ENCODE peak calls at places on chromosomes 11 and 22, in eight cellular contexts. J, Q, D, V, T, C, N and A are unnamed samples.

GRCh38 chr22:50537765-50538164 is 7.9 kb upstream of the KLHDC7B start:
- DNase-seq in J (no peak), Q (no peak), D (no peak), V (no peak), T (no peak), C (no peak), N (no peak), A (no peak)

GRCh38 chr22:36977401-36977861 is 41.8 kb downstream of the TST start:
- DNase-seq in J (no peak), Q (peak), D (peak), V (peak), T (peak), C (peak), N (peak), A (peak)

GRCh38 chr11:6353367-6353987 is 33.2 kb upstream of the CAVIN3 start:
- DNase-seq in J (peak), Q (peak), D (peak), V (peak), T (peak), C (peak), N (peak), A (peak)

GRCh38 chr22:26894766-26895485 is 237.5 kb downstream of the MIAT start:
- DNase-seq in J (no peak), Q (no peak), D (peak), V (no peak), T (no peak), C (no peak), N (no peak), A (no peak)

GRCh38 chr11:131987703-131988102 is 617.3 kb downstream of the NTM start:
- DNase-seq in J (no peak), Q (no peak), D (no peak), V (no peak), T (no peak), C (no peak), N (no peak), A (no peak)

GRCh38 chr11:42410251-42410956 is 901.4 kb upstream of the API5 start:
- DNase-seq in J (no peak), Q (no peak), D (peak), V (no peak), T (no peak), C (no peak), N (no peak), A (no peak)

GRCh38 chr11:68471360-68472340 is 11.1 kb downstream of the PPP6R3 start:
- DNase-seq in J (no peak), Q (no peak), D (peak), V (no peak), T (no peak), C (no peak), N (no peak), A (no peak)

GRCh38 chr11:64971421-64972233 is at the start of gene MAJIN:
- DNase-seq in J (peak), Q (peak), D (peak), V (peak), T (peak), C (peak), N (no peak), A (peak)

GRCh38 chr22:26918236-26918635 is 260.8 kb downstream of the MIAT start:
- DNase-seq in J (no peak), Q (no peak), D (peak), V (no peak), T (no peak), C (no peak), N (no peak), A (no peak)

GRCh38 chr11:129117595-129118350 is 74.4 kb downstream of the ARHGAP32 start:
- DNase-seq in J (no peak), Q (no peak), D (peak), V (peak), T (peak), C (peak), N (peak), A (no peak)

GRCh38 chr22:39900306-39901227 is at the start of gene GRAP2:
- DNase-seq in J (no peak), Q (no peak), D (no peak), V (no peak), T (no peak), C (peak), N (no peak), A (peak)

GRCh38 chr11:17651681-17652080 is 67.7 kb upstream of the MYOD1 start:
- DNase-seq in J (no peak), Q (no peak), D (no peak), V (no peak), T (no peak), C (no peak), N (no peak), A (no peak)

GRCh38 chr22:17552737-17553136 is 10.6 kb upstream of the SLC25A18 start:
- DNase-seq in J (no peak), Q (no peak), D (no peak), V (no peak), T (no peak), C (no peak), N (no peak), A (no peak)

GRCh38 chr11:123137496-123138270 is 57.4 kb downstream of the CLMP start:
- DNase-seq in J (no peak), Q (no peak), D (peak), V (peak), T (peak), C (no peak), N (peak), A (no peak)

GRCh38 chr11:208177-208916 is 839 bp downstream of the RIC8A start:
- DNase-seq in J (no peak), Q (peak), D (peak), V (peak), T (peak), C (peak), N (peak), A (peak)

GRCh38 chr22:42080287-42080686 is 787 bp downstream of the SMDT1 start:
- DNase-seq in J (no peak), Q (no peak), D (peak), V (no peak), T (no peak), C (no peak), N (peak), A (peak)

GRCh38 chr11:65069217-65069616 is 10.9 kb upstream of the NAALADL1 start:
- DNase-seq in J (no peak), Q (no peak), D (no peak), V (no peak), T (no peak), C (no peak), N (no peak), A (no peak)

GRCh38 chr22:24033731-24034130 is 22.6 kb downstream of the CABIN1 start:
- DNase-seq in J (no peak), Q (no peak), D (no peak), V (no peak), T (no peak), C (no peak), N (no peak), A (no peak)

GRCh38 chr11:75499423-75500305 is 26.1 kb downstream of the GDPD5 start:
- DNase-seq in J (no peak), Q (no peak), D (peak), V (no peak), T (no peak), C (no peak), N (no peak), A (no peak)

GRCh38 chr11:61126266-61126665 is 24.0 kb downstream of the CD5 start:
- DNase-seq in J (no peak), Q (no peak), D (no peak), V (peak), T (peak), C (no peak), N (no peak), A (no peak)
- TF ChIP-seq CTCF in J (no peak), Q (no peak), D (no peak), V (peak), T (no peak), C (no peak), N (no peak), A (no peak)

GRCh38 chr22:33204408-33204807 is 146.2 kb upstream of the SYN3 start:
- DNase-seq in J (no peak), Q (no peak), D (no peak), V (no peak), T (no peak), C (peak), N (no peak), A (no peak)

GRCh38 chr22:33213383-33214075 is 155.3 kb upstream of the SYN3 start:
- DNase-seq in J (no peak), Q (no peak), D (no peak), V (no peak), T (no peak), C (no peak), N (no peak), A (no peak)

DNA sequence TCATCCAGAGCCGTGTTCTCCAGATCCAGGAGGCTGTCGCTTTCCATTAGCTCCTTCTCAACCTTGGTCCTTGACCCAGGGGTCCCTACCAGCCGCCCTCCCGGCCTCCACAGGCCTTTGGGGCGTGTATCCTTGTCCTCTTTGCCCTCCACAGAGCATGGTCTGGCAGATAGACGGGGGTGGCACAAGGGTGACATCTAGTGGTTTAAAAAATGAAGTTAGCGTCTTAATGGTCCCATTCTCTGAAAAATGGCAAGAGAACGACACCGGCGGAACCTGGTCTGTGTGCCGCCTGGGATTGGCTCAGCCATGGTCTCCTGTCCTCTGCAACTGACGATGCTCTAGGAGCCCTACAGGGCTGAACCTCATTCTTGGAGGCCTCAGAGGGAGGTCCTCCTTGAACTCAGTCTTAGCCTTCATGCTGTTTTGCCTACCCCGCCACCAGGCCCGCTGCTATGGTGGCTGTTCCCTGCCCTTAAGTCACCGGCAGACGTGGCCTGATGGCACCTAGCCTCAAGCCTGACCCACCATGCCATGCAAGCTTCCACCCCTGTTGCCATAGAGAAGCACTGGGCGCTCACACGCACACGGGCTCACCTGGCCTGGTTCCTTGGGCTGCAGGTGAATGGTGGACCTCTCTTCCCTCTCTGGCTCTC is 152.1 kb upstream of the SYN3 start:
- DNase-seq in J (no peak), Q (peak), D (peak), V (peak), T (peak), C (peak), N (peak), A (no peak)
- TF ChIP-seq CTCF in J (no peak), Q (peak), D (peak), V (peak), T (peak), C (peak), N (peak), A (no peak)

GRCh38 chr11:133930767-133931448 is 25.9 kb downstream of the IGSF9B start:
- DNase-seq in J (no peak), Q (no peak), D (peak), V (no peak), T (peak), C (no peak), N (peak), A (no peak)
- TF ChIP-seq CTCF in J (no peak), Q (peak), D (peak), V (peak), T (peak), C (no peak), N (peak), A (no peak)

DNA sequence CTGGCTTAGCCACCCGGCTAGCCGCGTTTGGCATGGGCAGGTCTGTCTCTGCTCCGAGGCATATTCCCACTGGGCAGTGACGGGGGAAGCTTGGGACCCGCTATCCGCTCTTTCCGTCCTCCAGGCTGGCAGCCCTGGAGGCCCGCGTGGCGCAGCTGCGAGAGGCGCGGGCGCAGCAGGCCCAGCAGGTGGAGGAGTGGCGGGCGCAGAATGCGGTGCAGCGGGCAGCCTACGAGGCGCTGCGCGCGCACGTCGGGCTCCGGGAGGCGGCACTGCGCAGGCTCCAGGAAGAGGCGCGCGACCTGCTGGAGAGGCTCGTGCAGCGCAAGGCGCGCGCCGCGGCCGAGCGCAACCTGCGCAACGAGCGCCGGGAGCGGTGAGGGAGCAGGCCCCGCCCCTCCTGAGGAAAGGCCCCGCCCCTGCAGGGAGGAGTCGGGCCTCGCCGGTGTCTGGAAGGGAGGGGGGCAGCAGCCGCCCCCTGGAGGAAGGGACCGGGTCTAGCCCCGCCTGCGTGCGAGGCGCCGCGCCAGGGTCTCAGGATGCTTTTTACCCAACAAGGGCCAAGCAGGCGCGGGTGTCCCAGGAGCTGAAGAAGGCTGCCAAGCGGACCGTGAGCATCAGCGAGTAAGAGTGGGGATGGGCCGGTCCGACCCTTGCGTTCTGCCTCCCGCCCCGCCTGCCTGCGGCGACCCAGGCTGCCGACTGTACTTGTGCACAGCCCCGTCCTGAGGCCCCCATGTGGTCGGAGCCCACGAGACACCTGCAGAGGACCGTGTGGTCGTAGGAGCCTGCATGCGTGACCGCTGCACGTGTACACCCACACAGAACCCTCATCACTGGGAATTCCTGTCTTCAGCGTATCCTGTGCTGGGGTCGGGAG is 7.9 kb downstream of the ATG16L2 start:
- DNase-seq in J (peak), Q (peak), D (peak), V (peak), T (peak), C (peak), N (peak), A (peak)
- TF ChIP-seq CTCF in J (peak), Q (peak), D (no peak), V (peak), T (no peak), C (peak), N (peak), A (no peak)

GRCh38 chr22:22663861-22664800 is 19.7 kb downstream of the GGTLC2 start:
- DNase-seq in J (no peak), Q (no peak), D (no peak), V (no peak), T (no peak), C (no peak), N (no peak), A (no peak)

GRCh38 chr22:22669093-22669492 is 24.7 kb downstream of the GGTLC2 start:
- DNase-seq in J (no peak), Q (no peak), D (no peak), V (no peak), T (no peak), C (no peak), N (no peak), A (no peak)

GRCh38 chr22:22670076-22670795 is 25.8 kb downstream of the GGTLC2 start:
- DNase-seq in J (no peak), Q (no peak), D (no peak), V (no peak), T (no peak), C (no peak), N (no peak), A (no peak)

GRCh38 chr22:22667966-22668880 is 23.8 kb downstream of the GGTLC2 start:
- DNase-seq in J (no peak), Q (no peak), D (no peak), V (no peak), T (no peak), C (peak), N (no peak), A (no peak)

GRCh38 chr22:22666307-22667091 is 22.1 kb downstream of the GGTLC2 start:
- DNase-seq in J (no peak), Q (peak), D (peak), V (no peak), T (peak), C (peak), N (peak), A (peak)
- TF ChIP-seq CTCF in J (no peak), Q (peak), D (peak), V (peak), T (peak), C (peak), N (peak), A (peak)

GRCh38 chr11:135033545-135033944 is 621.5 kb upstream of the B3GAT1 start:
- DNase-seq in J (no peak), Q (no peak), D (no peak), V (peak), T (peak), C (no peak), N (no peak), A (no peak)
- TF ChIP-seq CTCF in J (no peak), Q (peak), D (no peak), V (peak), T (no peak), C (no peak), N (peak), A (no peak)

GRCh38 chr11:50075856-50076255 is 43.2 kb downstream of the OR4C45 start:
- DNase-seq in J (no peak), Q (no peak), D (no peak), V (no peak), T (no peak), C (no peak), N (no peak), A (no peak)

GRCh38 chr11:50077526-50077925 is 44.9 kb downstream of the OR4C45 start:
- DNase-seq in J (no peak), Q (no peak), D (no peak), V (no peak), T (no peak), C (no peak), N (no peak), A (no peak)

GRCh38 chr11:50078001-50078400 is 45.3 kb downstream of the OR4C45 start:
- DNase-seq in J (no peak), Q (no peak), D (no peak), V (no peak), T (no peak), C (no peak), N (no peak), A (no peak)

DNA sequence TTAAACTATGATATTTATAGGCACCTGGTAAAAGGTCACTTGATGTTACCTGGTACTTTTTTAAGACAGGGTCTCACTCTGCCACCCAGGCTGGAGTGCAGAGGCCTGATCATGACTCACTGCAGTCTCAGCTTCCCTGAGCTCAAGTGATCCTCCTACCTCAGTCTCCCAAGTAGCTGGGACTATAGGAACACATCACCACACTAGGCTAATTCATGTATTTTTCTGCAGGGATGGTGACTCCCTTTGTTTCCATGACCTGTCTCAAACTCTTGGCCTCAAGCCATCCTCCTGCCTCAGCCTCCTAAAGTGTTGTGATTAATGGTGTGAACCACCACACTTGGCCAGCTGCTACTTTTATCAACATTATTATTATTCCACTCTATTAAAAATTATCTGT is 47.6 kb downstream of the OR4C45 start:
- DNase-seq in J (no peak), Q (no peak), D (peak), V (no peak), T (no peak), C (no peak), N (no peak), A (no peak)
- TF ChIP-seq CTCF in J (no peak), Q (no peak), D (no peak), V (no peak), T (no peak), C (no peak), N (no peak), A (no peak)